ENCODE peak calls at places on chromosomes 2 and 18, in four cellular contexts. One of them, this sample, is unnamed.
A peak's percentile ranks its signal among the peaks of the same experiment; 100 is the strongest.

GRCh38 chr2:196066794-196067382 is 1.7 kb downstream of the DNAH7 start:
- DNase-seq in kidney epithelial cell: no peak
- DNase-seq in GM06990: no peak
- DNase-seq in Peyer's patch: no peak
- DNase-seq in this sample: no peak

GRCh38 chr2:116879646-116880045 is 934.8 kb upstream of the DDX18 start:
- DNase-seq in Peyer's patch: no peak
- DNase-seq in GM06990: no peak
- DNase-seq in kidney epithelial cell: no peak
- DNase-seq in this sample: no peak

GRCh38 chr2:159859583-159859982 is 61.6 kb upstream of the CD302 start:
- DNase-seq in Peyer's patch: no peak
- DNase-seq in kidney epithelial cell: no peak
- DNase-seq in GM06990: no peak
- DNase-seq in this sample: no peak

GRCh38 chr2:6645672-6646071 is 220.0 kb downstream of the CMPK2 start:
- DNase-seq in Peyer's patch: no peak
- DNase-seq in GM06990: no peak
- DNase-seq in kidney epithelial cell: no peak
- DNase-seq in this sample: no peak

GRCh38 chr2:128789776-128790455 is 471.2 kb upstream of the HS6ST1 start:
- DNase-seq in GM06990: no peak
- DNase-seq in Peyer's patch: peak; percentile 33
- DNase-seq in kidney epithelial cell: no peak
- DNase-seq in this sample: no peak

GRCh38 chr2:6412533-6413085 is 453.1 kb downstream of the CMPK2 start:
- DNase-seq in kidney epithelial cell: peak; percentile 18
- DNase-seq in GM06990: no peak
- DNase-seq in Peyer's patch: no peak
- DNase-seq in this sample: no peak

GRCh38 chr2:9844036-9844483 is 786 bp downstream of the TAF1B start:
- DNase-seq in GM06990: peak; percentile 11
- DNase-seq in kidney epithelial cell: no peak
- DNase-seq in Peyer's patch: no peak
- DNase-seq in this sample: no peak

GRCh38 chr2:45855374-45855773 is 203.9 kb downstream of the PRKCE start:
- DNase-seq in GM06990: no peak
- DNase-seq in Peyer's patch: no peak
- DNase-seq in kidney epithelial cell: no peak
- DNase-seq in this sample: no peak

GRCh38 chr2:131043199-131044077 is 49.8 kb downstream of the FAM168B start:
- DNase-seq in GM06990: no peak
- DNase-seq in Peyer's patch: no peak
- DNase-seq in kidney epithelial cell: no peak
- DNase-seq in this sample: peak; percentile 48

GRCh38 chr2:42261531-42262195 is 92.5 kb downstream of the EML4 start:
- DNase-seq in kidney epithelial cell: no peak
- DNase-seq in GM06990: no peak
- DNase-seq in Peyer's patch: no peak
- DNase-seq in this sample: no peak

GRCh38 chr18:45291616-45292612 is 323.4 kb upstream of the SLC14A2 start:
- DNase-seq in kidney epithelial cell: peak; percentile 39
- DNase-seq in GM06990: no peak
- DNase-seq in Peyer's patch: no peak
- DNase-seq in this sample: no peak

GRCh38 chr2:20585710-20586378 is 65.1 kb downstream of the HS1BP3 start:
- DNase-seq in Peyer's patch: peak; percentile 25
- DNase-seq in kidney epithelial cell: no peak
- DNase-seq in GM06990: no peak
- DNase-seq in this sample: peak; percentile 39

GRCh38 chr18:50523165-50523564 is 36.7 kb upstream of the MAPK4 start:
- DNase-seq in Peyer's patch: no peak
- DNase-seq in kidney epithelial cell: no peak
- DNase-seq in GM06990: no peak
- DNase-seq in this sample: no peak

GRCh38 chr2:231032575-231033140 is 4.7 kb upstream of the C2orf72 start:
- DNase-seq in kidney epithelial cell: no peak
- DNase-seq in Peyer's patch: no peak
- DNase-seq in GM06990: no peak
- DNase-seq in this sample: no peak

GRCh38 chr2:231030725-231031124 is 6.6 kb upstream of the C2orf72 start:
- DNase-seq in kidney epithelial cell: no peak
- DNase-seq in GM06990: no peak
- DNase-seq in Peyer's patch: no peak
- DNase-seq in this sample: no peak

GRCh38 chr2:231036131-231036530 is 1.2 kb upstream of the C2orf72 start:
- DNase-seq in Peyer's patch: no peak
- DNase-seq in GM06990: no peak
- DNase-seq in kidney epithelial cell: no peak
- DNase-seq in this sample: no peak

GRCh38 chr2:231034291-231034882 is 2.9 kb upstream of the C2orf72 start:
- DNase-seq in GM06990: no peak
- DNase-seq in Peyer's patch: no peak
- DNase-seq in kidney epithelial cell: no peak
- DNase-seq in this sample: no peak

GRCh38 chr2:231033147-231034132 is 3.9 kb upstream of the C2orf72 start:
- DNase-seq in Peyer's patch: no peak
- DNase-seq in GM06990: no peak
- DNase-seq in kidney epithelial cell: no peak
- DNase-seq in this sample: no peak
- H3K27me3 ChIP-seq in Peyer's patch: no peaks in the 10 kb centered on the region
- H3K27me3 ChIP-seq in GM06990: peaks cover 1% of the 10 kb centered on the region
- H3K27me3 ChIP-seq in kidney epithelial cell: peaks cover 28% of the 10 kb centered on the region
- H3K27me3 ChIP-seq in this sample: peaks cover 3% of the 10 kb centered on the region

GRCh38 chr18:11150271-11150615 is 874 bp upstream of the PIEZO2 start:
- DNase-seq in kidney epithelial cell: no peak
- DNase-seq in GM06990: no peak
- DNase-seq in Peyer's patch: no peak
- DNase-seq in this sample: no peak
- H3K27me3 ChIP-seq in kidney epithelial cell: peaks cover 51% of the 10 kb centered on the region
- H3K27me3 ChIP-seq in GM06990: no peaks in the 10 kb centered on the region
- H3K27me3 ChIP-seq in Peyer's patch: no peaks in the 10 kb centered on the region
- H3K27me3 ChIP-seq in this sample: peaks cover 9% of the 10 kb centered on the region

GRCh38 chr2:110828330-110828729 is 96.0 kb downstream of the ACOXL start:
- DNase-seq in kidney epithelial cell: no peak
- DNase-seq in Peyer's patch: no peak
- DNase-seq in GM06990: no peak
- DNase-seq in this sample: no peak
- H3K27me3 ChIP-seq in kidney epithelial cell: peaks cover 2% of the 10 kb centered on the region
- H3K27me3 ChIP-seq in Peyer's patch: no peaks in the 10 kb centered on the region
- H3K27me3 ChIP-seq in GM06990: no peaks in the 10 kb centered on the region
- H3K27me3 ChIP-seq in this sample: no peaks in the 10 kb centered on the region

DNA sequence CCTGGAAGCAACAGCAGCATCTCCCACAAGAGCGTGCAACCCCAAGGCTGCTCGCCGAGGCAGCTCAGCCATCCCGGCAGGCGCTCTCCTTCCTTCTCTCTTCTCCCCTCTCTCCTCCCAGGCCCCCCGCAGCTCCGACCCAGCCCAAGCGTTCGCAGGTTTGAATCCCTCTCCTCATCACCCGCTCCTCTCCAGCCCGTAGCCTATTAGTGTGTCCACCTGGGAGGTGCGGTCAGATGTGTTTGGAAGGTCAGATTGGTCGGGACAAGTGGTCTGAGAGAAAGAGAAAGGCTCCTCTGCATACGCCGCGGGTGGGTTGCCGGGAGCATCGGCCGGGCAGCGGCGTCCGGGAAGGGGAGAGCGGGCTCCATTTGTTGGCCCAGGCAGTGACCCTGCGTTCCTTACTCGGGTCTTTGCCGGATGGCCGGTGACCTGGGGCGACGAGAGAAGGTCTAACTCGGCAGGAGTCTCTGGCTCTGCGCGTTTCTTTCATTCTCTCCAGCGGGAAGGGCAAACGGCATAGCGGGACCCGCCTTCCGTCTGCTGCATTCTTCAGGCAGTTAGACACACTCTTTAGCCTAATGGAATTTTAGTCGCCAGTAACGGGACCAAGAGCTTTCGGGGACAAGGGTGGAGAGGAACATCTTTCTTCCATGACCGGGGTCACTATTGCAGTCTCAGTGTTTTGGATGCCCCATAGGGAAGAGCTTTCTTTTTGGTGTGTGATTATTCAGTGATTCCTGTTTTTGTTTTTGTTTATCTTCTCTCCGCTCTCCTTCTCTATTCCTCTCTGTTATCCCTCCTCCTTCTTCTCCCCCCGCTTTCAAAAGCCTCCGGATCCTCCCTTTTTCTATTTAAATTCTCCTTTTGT is 1.1 kb upstream of the TMEFF2 start:
- DNase-seq in GM06990: peak; percentile 10
- DNase-seq in Peyer's patch: peak; percentile 50
- DNase-seq in kidney epithelial cell: no peak
- DNase-seq in this sample: no peak
- H3K27me3 ChIP-seq in GM06990: no peaks in the 10 kb centered on the region
- H3K27me3 ChIP-seq in Peyer's patch: no peaks in the 10 kb centered on the region
- H3K27me3 ChIP-seq in kidney epithelial cell: peaks cover 54% of the 10 kb centered on the region
- H3K27me3 ChIP-seq in this sample: peaks cover 13% of the 10 kb centered on the region

GRCh38 chr2:106129592-106129991 is 64.5 kb downstream of the UXS1 start:
- DNase-seq in kidney epithelial cell: no peak
- DNase-seq in Peyer's patch: no peak
- DNase-seq in GM06990: no peak
- DNase-seq in this sample: no peak
- H3K27me3 ChIP-seq in kidney epithelial cell: no peaks in the 10 kb centered on the region
- H3K27me3 ChIP-seq in Peyer's patch: no peaks in the 10 kb centered on the region
- H3K27me3 ChIP-seq in GM06990: no peaks in the 10 kb centered on the region
- H3K27me3 ChIP-seq in this sample: no peaks in the 10 kb centered on the region

DNA sequence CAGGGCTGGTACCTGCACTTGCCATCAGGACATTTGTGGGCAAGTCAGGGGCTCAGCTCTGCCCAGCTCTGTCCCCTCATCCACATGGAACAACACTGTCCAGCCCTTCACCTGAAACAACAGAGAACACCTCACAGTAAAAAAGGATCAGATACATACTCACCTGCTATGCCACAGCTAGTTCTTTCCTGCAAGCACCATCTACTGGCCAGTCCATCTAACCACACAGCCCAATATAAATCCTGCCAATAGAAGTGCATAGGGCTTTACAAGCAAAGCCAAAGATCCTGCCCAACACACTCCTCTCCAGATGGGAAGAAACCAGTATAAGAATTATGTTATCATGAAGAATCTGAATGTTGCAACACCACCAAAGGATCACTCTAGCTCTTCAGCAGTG is 52.2 kb upstream of the GALNT13 start:
- DNase-seq in kidney epithelial cell: no peak
- DNase-seq in GM06990: no peak
- DNase-seq in Peyer's patch: no peak
- DNase-seq in this sample: no peak
- H3K27me3 ChIP-seq in kidney epithelial cell: no peaks in the 10 kb centered on the region
- H3K27me3 ChIP-seq in GM06990: no peaks in the 10 kb centered on the region
- H3K27me3 ChIP-seq in Peyer's patch: no peaks in the 10 kb centered on the region
- H3K27me3 ChIP-seq in this sample: no peaks in the 10 kb centered on the region

GRCh38 chr2:236991874-236992273 is 93.8 kb upstream of the COPS8 start:
- DNase-seq in kidney epithelial cell: no peak
- DNase-seq in GM06990: no peak
- DNase-seq in Peyer's patch: no peak
- DNase-seq in this sample: no peak
- H3K27me3 ChIP-seq in kidney epithelial cell: peaks cover 12% of the 10 kb centered on the region
- H3K27me3 ChIP-seq in GM06990: peaks cover 9% of the 10 kb centered on the region
- H3K27me3 ChIP-seq in Peyer's patch: no peaks in the 10 kb centered on the region
- H3K27me3 ChIP-seq in this sample: no peaks in the 10 kb centered on the region

GRCh38 chr2:218882866-218883366 is 2.3 kb downstream of the WNT10A start:
- DNase-seq in GM06990: no peak
- DNase-seq in kidney epithelial cell: no peak
- DNase-seq in Peyer's patch: no peak
- DNase-seq in this sample: no peak
- H3K27me3 ChIP-seq in GM06990: no peaks in the 10 kb centered on the region
- H3K27me3 ChIP-seq in kidney epithelial cell: peaks cover 25% of the 10 kb centered on the region
- H3K27me3 ChIP-seq in Peyer's patch: no peaks in the 10 kb centered on the region
- H3K27me3 ChIP-seq in this sample: peaks cover 25% of the 10 kb centered on the region

GRCh38 chr18:36295214-36295613 is 2.3 kb upstream of the FHOD3 start:
- DNase-seq in GM06990: no peak
- DNase-seq in Peyer's patch: no peak
- DNase-seq in kidney epithelial cell: no peak
- DNase-seq in this sample: no peak

GRCh38 chr18:36295880-36296301 is 1.6 kb upstream of the FHOD3 start:
- DNase-seq in kidney epithelial cell: no peak
- DNase-seq in Peyer's patch: no peak
- DNase-seq in GM06990: no peak
- DNase-seq in this sample: no peak

GRCh38 chr18:36297419-36298112 is at the start of gene FHOD3:
- DNase-seq in GM06990: peak; percentile 61
- DNase-seq in Peyer's patch: peak; percentile 63
- DNase-seq in kidney epithelial cell: no peak
- DNase-seq in this sample: peak; percentile 85

GRCh38 chr18:36296591-36297418 is 708 bp upstream of the FHOD3 start:
- DNase-seq in kidney epithelial cell: no peak
- DNase-seq in Peyer's patch: no peak
- DNase-seq in GM06990: peak; percentile 55
- DNase-seq in this sample: peak; percentile 83

GRCh38 chr18:36294031-36294430 is 3.5 kb upstream of the FHOD3 start:
- DNase-seq in Peyer's patch: no peak
- DNase-seq in GM06990: no peak
- DNase-seq in kidney epithelial cell: no peak
- DNase-seq in this sample: no peak
- H3K27me3 ChIP-seq in Peyer's patch: no peaks in the 10 kb centered on the region
- H3K27me3 ChIP-seq in GM06990: no peaks in the 10 kb centered on the region
- H3K27me3 ChIP-seq in kidney epithelial cell: no peaks in the 10 kb centered on the region
- H3K27me3 ChIP-seq in this sample: no peaks in the 10 kb centered on the region

This sample was measured in ascending aorta.